ENCODE peak calls at places on chromosomes 5 and 9, in four cellular contexts. I is activated naive CD8-positive, alpha-beta T cell treated with anti-CD3 and anti-CD28 coated beads for 36 hours; O is erythroblast; N is astrocyte of the spinal cord. Y is an unnamed sample.

GRCh38 chr9:71911908-71912325 is 478 bp downstream of the C9orf85 start:
- DNase-seq in I (no peak), O (no peak), N (no peak), Y (no peak)

GRCh38 chr5:59236448-59236847 is 653.6 kb downstream of the RAB3C start:
- DNase-seq in I (no peak), O (no peak), N (no peak), Y (no peak)

GRCh38 chr5:140631831-140632365 is 1.1 kb downstream of the CD14 start:
- DNase-seq in I (peak), O (no peak), N (no peak), Y (no peak)

GRCh38 chr9:21455320-21455719 is 15.1 kb downstream of the IFNA1 start:
- DNase-seq in I (peak), O (no peak), N (peak), Y (no peak)

GRCh38 chr5:173627860-173628392 is 11.5 kb upstream of the BOD1 start:
- DNase-seq in I (no peak), O (no peak), N (no peak), Y (no peak)

GRCh38 chr5:104018299-104018698 is 455.7 kb upstream of the NUDT12 start:
- DNase-seq in I (no peak), O (no peak), N (no peak), Y (no peak)

GRCh38 chr5:90866333-90866732 is 307.7 kb downstream of the ADGRV1 start:
- DNase-seq in I (no peak), O (peak), N (peak), Y (no peak)

GRCh38 chr5:68217476-68217984 is 2.0 kb downstream of the PIK3R1 start:
- DNase-seq in I (no peak), O (peak), N (peak), Y (no peak)

GRCh38 chr5:43643750-43644149 is 40.8 kb downstream of the NNT start:
- DNase-seq in I (no peak), O (no peak), N (no peak), Y (no peak)

GRCh38 chr5:14870347-14871083 is 1.1 kb downstream of the ANKH start:
- DNase-seq in I (peak), O (peak), N (no peak), Y (no peak)

GRCh38 chr9:124197177-124198095 is 60.3 kb upstream of the NEK6 start:
- DNase-seq in I (no peak), O (no peak), N (no peak), Y (no peak)

GRCh38 chr9:87383341-87384150 is 114.1 kb upstream of the DAPK1 start:
- DNase-seq in I (no peak), O (no peak), N (no peak), Y (no peak)

GRCh38 chr5:139690385-139691274 is 42.5 kb downstream of the CXXC5 start:
- DNase-seq in I (no peak), O (peak), N (peak), Y (no peak)

GRCh38 chr5:40754381-40755092 is 1.2 kb downstream of the TTC33 start:
- DNase-seq in I (no peak), O (peak), N (no peak), Y (no peak)

GRCh38 chr5:160534125-160534524 is 112.5 kb downstream of the PTTG1 start:
- DNase-seq in I (no peak), O (no peak), N (no peak), Y (no peak)

GRCh38 chr9:91424403-91425176 is 958 bp upstream of the NFIL3 start:
- DNase-seq in I (peak), O (peak), N (peak), Y (peak)

GRCh38 chr5:143874312-143874711 is 62.4 kb downstream of the HMHB1 start:
- DNase-seq in I (no peak), O (no peak), N (peak), Y (no peak)

GRCh38 chr5:141732417-141732816 is 50.4 kb upstream of the ARAP3 start:
- DNase-seq in I (no peak), O (no peak), N (no peak), Y (no peak)

GRCh38 chr9:18256574-18256973 is 217.4 kb upstream of the ADAMTSL1 start:
- DNase-seq in I (no peak), O (no peak), N (peak), Y (no peak)

GRCh38 chr5:39755986-39756385 is 331.2 kb upstream of the DAB2 start:
- DNase-seq in I (no peak), O (peak), N (peak), Y (no peak)

GRCh38 chr5:128216860-128217531 is 133.4 kb downstream of the SLC12A2 start:
- DNase-seq in I (no peak), O (no peak), N (peak), Y (no peak)

GRCh38 chr9:27385606-27386005 is 88.7 kb upstream of the EQTN start:
- DNase-seq in I (no peak), O (no peak), N (no peak), Y (peak)